ENCODE peak calls at places on chromosomes 12 and 14, in eight cellular contexts. N, K, H, J, M, F, X and C are unnamed samples.
A peak's percentile ranks its signal among the peaks of the same experiment; 100 is the strongest.

GRCh38 chr12:94056419-94057158 is 91.8 kb upstream of the PLXNC1 start:
- ATAC-seq in N (no peak), K (no peak), H (no peak), J (no peak), M (no peak), F (no peak), X (no peak), C (no peak)

GRCh38 chr12:32100361-32100760 is 6.3 kb upstream of the BICD1 start:
- ATAC-seq in N (no peak), K (no peak), H (no peak), J (no peak), M (no peak), F (no peak), X (no peak), C (no peak)

GRCh38 chr12:112000806-112001205 is 12.2 kb downstream of the TMEM116 start:
- ATAC-seq in N (peak; percentile 57), K (no peak), H (no peak), J (no peak), M (no peak), F (no peak), X (peak; percentile 21), C (peak; percentile 31)

GRCh38 chr12:49066120-49066519 is 3.7 kb downstream of the RHEBL1 start:
- ATAC-seq in N (no peak), K (no peak), H (no peak), J (no peak), M (no peak), F (no peak), X (no peak), C (no peak)

GRCh38 chr12:91991397-91992187 is 154.1 kb downstream of the BTG1 start:
- ATAC-seq in N (no peak), K (no peak), H (peak; percentile 65), J (peak; percentile 87), M (no peak), F (peak; percentile 57), X (peak; percentile 71), C (peak; percentile 67)

GRCh38 chr12:54032627-54033100 is at the start of gene HOXC5:
- ATAC-seq in N (peak; percentile 45), K (peak; percentile 73), H (peak; percentile 57), J (no peak), M (peak; percentile 14), F (peak; percentile 32), X (peak; percentile 66), C (no peak)

GRCh38 chr14:57686317-57686716 is 179.6 kb downstream of the SLC35F4 start:
- ATAC-seq in N (no peak), K (peak; percentile 63), H (no peak), J (no peak), M (no peak), F (no peak), X (no peak), C (no peak)

GRCh38 chr12:108668532-108668931 is 34.8 kb upstream of the SELPLG start:
- ATAC-seq in N (no peak), K (no peak), H (no peak), J (no peak), M (no peak), F (no peak), X (no peak), C (no peak)

GRCh38 chr14:100532916-100533630 is 54.1 kb downstream of the BEGAIN start:
- ATAC-seq in N (no peak), K (no peak), H (no peak), J (no peak), M (no peak), F (no peak), X (no peak), C (no peak)

GRCh38 chr14:22555573-22556011 is 33.4 kb downstream of the DAD1 start:
- ATAC-seq in N (no peak), K (no peak), H (peak; percentile 28), J (no peak), M (peak; percentile 6), F (peak; percentile 11), X (peak; percentile 12), C (peak; percentile 49)